ENCODE peak calls at places on chromosomes 4 and X, in seven cellular contexts. One of them, this sample, is unnamed.

GRCh38 chr4:99463566-99463965 is 28.4 kb upstream of the ADH7 start:
- DNase-seq in HCT116: no peak
- DNase-seq in H1: no peak
- DNase-seq in SK-N-SH: no peak
- DNase-seq in HepG2: no peak
- DNase-seq in K562: no peak
- DNase-seq in GM12878: no peak
- DNase-seq in this sample: no peak

GRCh38 chr4:173821031-173821430 is 291.0 kb upstream of the HAND2 start:
- DNase-seq in HCT116: no peak
- DNase-seq in GM12878: no peak
- DNase-seq in HepG2: no peak
- DNase-seq in H1: no peak
- DNase-seq in SK-N-SH: no peak
- DNase-seq in K562: no peak
- DNase-seq in this sample: no peak

GRCh38 chr4:145944886-145945285 is 6.3 kb upstream of the ZNF827 start:
- DNase-seq in SK-N-SH: no peak
- DNase-seq in GM12878: no peak
- DNase-seq in K562: no peak
- DNase-seq in H1: no peak
- DNase-seq in HepG2: no peak
- DNase-seq in HCT116: no peak
- DNase-seq in this sample: no peak

GRCh38 chr4:170476351-170476750 is 386.6 kb upstream of the AADAT start:
- DNase-seq in H1: no peak
- DNase-seq in HCT116: no peak
- DNase-seq in SK-N-SH: no peak
- DNase-seq in GM12878: no peak
- DNase-seq in HepG2: no peak
- DNase-seq in K562: no peak
- DNase-seq in this sample: no peak

GRCh38 chr4:159430896-159431295 is 328.0 kb downstream of the RAPGEF2 start:
- DNase-seq in GM12878: no peak
- DNase-seq in HepG2: no peak
- DNase-seq in H1: no peak
- DNase-seq in HCT116: no peak
- DNase-seq in SK-N-SH: no peak
- DNase-seq in K562: no peak
- DNase-seq in this sample: no peak

GRCh38 chrX:63764946-63765345 is 20.1 kb downstream of the ARHGEF9 start:
- DNase-seq in H1: no peak
- DNase-seq in HepG2: no peak
- DNase-seq in GM12878: no peak
- DNase-seq in HCT116: no peak
- DNase-seq in K562: no peak
- DNase-seq in SK-N-SH: no peak
- DNase-seq in this sample: no peak

GRCh38 chrX:129679856-129680255 is 25.1 kb upstream of the APLN start:
- DNase-seq in HepG2: no peak
- DNase-seq in HCT116: no peak
- DNase-seq in K562: no peak
- DNase-seq in H1: no peak
- DNase-seq in SK-N-SH: no peak
- DNase-seq in GM12878: no peak
- DNase-seq in this sample: no peak

GRCh38 chr4:54423066-54423465 is 194.0 kb downstream of the PDGFRA start:
- DNase-seq in SK-N-SH: no peak
- DNase-seq in HCT116: no peak
- DNase-seq in GM12878: no peak
- DNase-seq in K562: no peak
- DNase-seq in H1: no peak
- DNase-seq in HepG2: no peak
- DNase-seq in this sample: no peak

GRCh38 chr4:38242110-38242509 is 281.9 kb downstream of the PTTG2 start:
- DNase-seq in HepG2: no peak
- DNase-seq in K562: peak
- DNase-seq in GM12878: no peak
- DNase-seq in HCT116: no peak
- DNase-seq in H1: no peak
- DNase-seq in SK-N-SH: no peak
- DNase-seq in this sample: no peak

GRCh38 chr4:124980276-124980752 is 267.8 kb upstream of the ANKRD50 start:
- DNase-seq in HepG2: no peak
- DNase-seq in GM12878: no peak
- DNase-seq in HCT116: no peak
- DNase-seq in K562: no peak
- DNase-seq in SK-N-SH: no peak
- DNase-seq in H1: no peak
- DNase-seq in this sample: no peak

GRCh38 chr4:130183796-130184195 is 1087.8 kb downstream of the C4orf33 start:
- DNase-seq in SK-N-SH: no peak
- DNase-seq in GM12878: no peak
- DNase-seq in HCT116: no peak
- DNase-seq in K562: no peak
- DNase-seq in H1: no peak
- DNase-seq in HepG2: no peak
- DNase-seq in this sample: no peak

GRCh38 chrX:9308426-9308825 is 156.4 kb upstream of the TBL1X start:
- DNase-seq in HepG2: no peak
- DNase-seq in SK-N-SH: no peak
- DNase-seq in K562: no peak
- DNase-seq in GM12878: no peak
- DNase-seq in H1: no peak
- DNase-seq in HCT116: no peak
- DNase-seq in this sample: no peak

GRCh38 chr4:15451181-15451865 is 18.4 kb upstream of the CC2D2A start:
- DNase-seq in H1: no peak
- DNase-seq in GM12878: no peak
- DNase-seq in HCT116: no peak
- DNase-seq in SK-N-SH: no peak
- DNase-seq in HepG2: no peak
- DNase-seq in K562: no peak
- DNase-seq in this sample: no peak

GRCh38 chrX:13235930-13236329 is 83.9 kb downstream of the ATXN3L start:
- DNase-seq in GM12878: no peak
- DNase-seq in H1: no peak
- DNase-seq in HepG2: no peak
- DNase-seq in SK-N-SH: no peak
- DNase-seq in K562: peak
- DNase-seq in HCT116: no peak
- DNase-seq in this sample: no peak

GRCh38 chr4:824461-825062 is 1.4 kb downstream of the CPLX1 start:
- DNase-seq in K562: no peak
- DNase-seq in GM12878: no peak
- DNase-seq in SK-N-SH: peak
- DNase-seq in H1: no peak
- DNase-seq in HCT116: no peak
- DNase-seq in HepG2: no peak
- DNase-seq in this sample: no peak

GRCh38 chr4:2290974-2291704 is 29.2 kb upstream of the MXD4 start:
- DNase-seq in GM12878: no peak
- DNase-seq in HepG2: no peak
- DNase-seq in K562: no peak
- DNase-seq in HCT116: no peak
- DNase-seq in SK-N-SH: peak
- DNase-seq in H1: no peak
- DNase-seq in this sample: no peak

GRCh38 chrX:27597506-27597905 is 7.4 kb downstream of the DCAF8L2 start:
- DNase-seq in GM12878: no peak
- DNase-seq in HCT116: no peak
- DNase-seq in HepG2: no peak
- DNase-seq in SK-N-SH: no peak
- DNase-seq in K562: no peak
- DNase-seq in H1: no peak
- DNase-seq in this sample: no peak

GRCh38 chr4:98851806-98852205 is 77.1 kb downstream of the EIF4E start:
- DNase-seq in H1: no peak
- DNase-seq in GM12878: no peak
- DNase-seq in SK-N-SH: no peak
- DNase-seq in HepG2: no peak
- DNase-seq in K562: no peak
- DNase-seq in HCT116: no peak
- DNase-seq in this sample: no peak

GRCh38 chr4:99648321-99648720 is 9.3 kb downstream of the C4orf54 start:
- DNase-seq in GM12878: no peak
- DNase-seq in HepG2: no peak
- DNase-seq in K562: no peak
- DNase-seq in HCT116: no peak
- DNase-seq in H1: no peak
- DNase-seq in SK-N-SH: no peak
- DNase-seq in this sample: no peak

DNA sequence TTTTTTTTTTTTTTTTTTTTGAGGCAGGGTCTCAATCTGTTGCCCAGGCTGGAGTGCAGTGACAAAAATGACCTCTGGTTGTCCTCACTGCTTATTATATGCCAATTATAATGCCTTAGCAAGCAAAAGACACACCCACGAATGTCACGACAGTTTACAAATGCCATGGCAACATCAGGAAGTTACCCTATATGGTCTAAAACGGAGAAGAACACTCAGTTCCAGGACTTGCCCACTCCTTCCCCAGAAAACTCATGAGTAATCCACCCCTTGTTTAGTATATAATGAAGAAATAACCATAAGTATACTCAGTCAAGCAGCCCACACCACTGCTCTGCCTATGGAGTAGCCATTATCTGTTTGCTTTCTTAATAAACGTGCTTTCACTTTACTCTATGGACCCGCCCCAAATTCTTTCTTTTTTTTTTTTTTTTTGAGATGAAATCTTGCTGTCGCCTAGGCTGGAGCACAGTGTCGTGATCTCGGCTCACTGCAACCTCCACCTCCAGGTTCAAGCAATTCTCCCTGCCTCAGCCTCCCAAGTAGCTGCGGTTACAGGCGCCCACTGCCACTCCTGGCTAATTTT is 106.2 kb downstream of the SMIM20 start:
- DNase-seq in SK-N-SH: no peak
- DNase-seq in GM12878: no peak
- DNase-seq in H1: no peak
- DNase-seq in HCT116: no peak
- DNase-seq in K562: peak
- DNase-seq in HepG2: no peak
- DNase-seq in this sample: no peak
- TF ChIP-seq YY1 in SK-N-SH: no peak
- TF ChIP-seq YY1 in GM12878: no peak
- TF ChIP-seq YY1 in H1: no peak
- TF ChIP-seq YY1 in HCT116: no peak
- TF ChIP-seq YY1 in K562: no peak
- TF ChIP-seq YY1 in HepG2: no peak
- TF ChIP-seq YY1 in this sample: no peak

GRCh38 chr4:56786955-56787354 is 34.5 kb downstream of the SPINK2 start:
- DNase-seq in K562: no peak
- DNase-seq in HepG2: no peak
- DNase-seq in H1: no peak
- DNase-seq in HCT116: no peak
- DNase-seq in GM12878: no peak
- DNase-seq in SK-N-SH: peak
- DNase-seq in this sample: no peak
- TF ChIP-seq YY1 in K562: no peak
- TF ChIP-seq YY1 in HepG2: no peak
- TF ChIP-seq YY1 in H1: no peak
- TF ChIP-seq YY1 in HCT116: no peak
- TF ChIP-seq YY1 in GM12878: no peak
- TF ChIP-seq YY1 in SK-N-SH: no peak
- TF ChIP-seq YY1 in this sample: no peak

GRCh38 chr4:56650259-56651070 is 30.6 kb downstream of the HOPX start:
- DNase-seq in K562: no peak
- DNase-seq in SK-N-SH: no peak
- DNase-seq in HepG2: no peak
- DNase-seq in GM12878: no peak
- DNase-seq in H1: no peak
- DNase-seq in HCT116: no peak
- DNase-seq in this sample: no peak

GRCh38 chr4:56646341-56646740 is 34.8 kb downstream of the HOPX start:
- DNase-seq in HepG2: no peak
- DNase-seq in H1: no peak
- DNase-seq in GM12878: no peak
- DNase-seq in K562: no peak
- DNase-seq in SK-N-SH: no peak
- DNase-seq in HCT116: no peak
- DNase-seq in this sample: no peak

GRCh38 chr4:56649445-56650258 is 31.4 kb downstream of the HOPX start:
- DNase-seq in K562: no peak
- DNase-seq in H1: no peak
- DNase-seq in SK-N-SH: no peak
- DNase-seq in HCT116: no peak
- DNase-seq in HepG2: no peak
- DNase-seq in GM12878: no peak
- DNase-seq in this sample: no peak

GRCh38 chr4:56651071-56651384 is 30.1 kb downstream of the HOPX start:
- DNase-seq in HCT116: no peak
- DNase-seq in SK-N-SH: no peak
- DNase-seq in K562: no peak
- DNase-seq in GM12878: no peak
- DNase-seq in H1: no peak
- DNase-seq in HepG2: no peak
- DNase-seq in this sample: no peak

DNA sequence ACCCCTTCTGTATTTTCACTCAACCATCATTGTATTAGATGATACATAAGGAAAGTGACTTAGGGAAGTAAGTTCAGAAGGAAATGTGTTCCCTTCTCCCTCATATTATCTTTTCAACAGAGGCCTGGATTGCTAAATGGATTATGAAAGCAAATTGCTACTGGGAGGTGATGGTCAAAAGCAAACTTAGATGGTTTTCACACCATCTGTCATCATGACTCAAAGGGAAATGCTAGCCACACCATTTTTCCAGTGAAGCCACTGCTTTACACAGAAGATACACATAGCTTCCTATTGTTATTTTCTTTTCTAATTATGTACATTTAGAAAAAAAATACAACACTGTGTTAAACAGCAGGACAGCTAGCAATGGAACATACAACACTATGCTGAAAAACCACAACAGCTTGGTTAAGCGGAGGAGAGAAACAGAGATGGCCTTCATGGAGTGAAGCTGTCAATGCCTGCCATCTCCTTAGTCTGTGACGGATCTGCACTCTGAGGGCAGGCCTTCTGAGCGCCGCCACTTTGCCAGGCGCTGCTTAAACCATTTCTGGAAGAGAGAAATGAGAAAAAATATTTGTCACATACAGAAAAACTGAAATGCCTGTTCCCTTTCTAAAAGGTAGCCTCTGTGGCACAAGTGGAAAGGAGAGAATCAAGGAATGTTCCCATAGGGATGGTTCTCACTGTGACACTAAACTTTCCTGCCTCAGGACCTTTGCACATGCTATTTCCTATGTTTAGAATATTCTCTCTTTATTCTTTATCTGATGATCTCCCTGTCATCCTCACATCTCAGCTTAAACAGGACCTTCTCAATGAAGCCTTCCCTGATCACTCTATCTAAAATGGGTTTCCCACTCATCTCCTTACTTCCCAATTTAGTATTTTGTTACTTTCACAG is 32.6 kb downstream of the HOPX start:
- DNase-seq in HCT116: no peak
- DNase-seq in H1: no peak
- DNase-seq in HepG2: no peak
- DNase-seq in K562: no peak
- DNase-seq in SK-N-SH: no peak
- DNase-seq in GM12878: no peak
- DNase-seq in this sample: no peak
- TF ChIP-seq YY1 in HCT116: no peak
- TF ChIP-seq YY1 in H1: no peak
- TF ChIP-seq YY1 in HepG2: no peak
- TF ChIP-seq YY1 in K562: no peak
- TF ChIP-seq YY1 in SK-N-SH: no peak
- TF ChIP-seq YY1 in GM12878: no peak
- TF ChIP-seq YY1 in this sample: no peak

GRCh38 chrX:68511255-68511654 is 12.4 kb downstream of the YIPF6 start:
- DNase-seq in GM12878: no peak
- DNase-seq in K562: peak
- DNase-seq in HepG2: peak
- DNase-seq in H1: no peak
- DNase-seq in SK-N-SH: peak
- DNase-seq in HCT116: no peak
- DNase-seq in this sample: peak
- TF ChIP-seq YY1 in GM12878: peak
- TF ChIP-seq YY1 in K562: no peak
- TF ChIP-seq YY1 in HepG2: no peak
- TF ChIP-seq YY1 in H1: no peak
- TF ChIP-seq YY1 in SK-N-SH: no peak
- TF ChIP-seq YY1 in HCT116: no peak
- TF ChIP-seq YY1 in this sample: no peak